ENCODE peak calls at places on chromosome 15, in ten cellular contexts. H, G, B, S, N, M, A, R, X and Y are unnamed samples.

GRCh38 chr15:58329781-58330467 is 101.9 kb upstream of the LIPC start:
- DNase-seq in H (peak), G (no peak), B (no peak), S (no peak), N (no peak), M (peak), A (no peak), R (no peak), X (no peak), Y (no peak)

GRCh38 chr15:39997031-39997430 is 42.0 kb downstream of the SRP14 start:
- DNase-seq in H (peak), G (no peak), B (no peak), S (no peak), N (no peak), M (no peak), A (no peak), R (no peak), X (no peak), Y (no peak)

GRCh38 chr15:74420193-74420905 is 13.4 kb downstream of the SEMA7A start:
- DNase-seq in H (peak), G (no peak), B (no peak), S (no peak), N (no peak), M (no peak), A (no peak), R (no peak), X (no peak), Y (no peak)

GRCh38 chr15:92463826-92464225 is 70.1 kb downstream of the ST8SIA2 start:
- DNase-seq in H (no peak), G (no peak), B (no peak), S (no peak), N (no peak), M (no peak), A (no peak), R (no peak), X (no peak), Y (no peak)

GRCh38 chr15:40320931-40321371 is 2.5 kb upstream of the INAFM2 start:
- DNase-seq in H (peak), G (peak), B (peak), S (peak), N (no peak), M (peak), A (no peak), R (no peak), X (no peak), Y (no peak)

GRCh38 chr15:101496198-101496986 is 6.9 kb upstream of the PCSK6 start:
- DNase-seq in H (no peak), G (no peak), B (no peak), S (no peak), N (no peak), M (no peak), A (no peak), R (no peak), X (no peak), Y (no peak)

GRCh38 chr15:33700695-33701303 is 267.5 kb upstream of the CHRM5 start:
- DNase-seq in H (peak), G (peak), B (peak), S (peak), N (peak), M (peak), A (peak), R (peak), X (no peak), Y (peak)

GRCh38 chr15:32936283-32936918 is 218.6 kb downstream of the GREM1 start:
- DNase-seq in H (peak), G (peak), B (no peak), S (no peak), N (no peak), M (no peak), A (no peak), R (no peak), X (no peak), Y (no peak)